ENCODE peak calls at places on chromosomes 11 and 22, in four cellular contexts. E, O, H and C are unnamed samples.

GRCh38 chr11:68275721-68276488 is 4.1 kb upstream of the C11orf24 start:
- DNase-seq in E (no peak), O (peak; percentile 14), H (no peak), C (no peak)

GRCh38 chr11:111306321-111306720 is 8.0 kb downstream of the POU2AF3 start:
- DNase-seq in E (no peak), O (no peak), H (no peak), C (no peak)

GRCh38 chr11:119617343-119617713 is 111.7 kb downstream of the NECTIN1 start:
- DNase-seq in E (no peak), O (no peak), H (no peak), C (no peak)

GRCh38 chr11:117087446-117087845 is 10.8 kb downstream of the SIK3 start:
- DNase-seq in E (no peak), O (no peak), H (peak; percentile 26), C (no peak)

GRCh38 chr22:29625090-29625825 is 21.8 kb downstream of the NF2 start:
- DNase-seq in E (no peak), O (no peak), H (peak; percentile 49), C (no peak)

GRCh38 chr22:41106122-41106968 is 14.0 kb downstream of the EP300 start:
- DNase-seq in E (no peak), O (no peak), H (no peak), C (no peak)

GRCh38 chr11:7490535-7490934 is 5.2 kb downstream of the OLFML1 start:
- DNase-seq in E (no peak), O (no peak), H (no peak), C (no peak)

GRCh38 chr11:56782167-56782847 is 33.8 kb upstream of the OR9G4 start:
- DNase-seq in E (no peak), O (no peak), H (no peak), C (no peak)

GRCh38 chr11:85575388-85575787 is 51.8 kb downstream of the DLG2 start:
- DNase-seq in E (no peak), O (no peak), H (no peak), C (no peak)

GRCh38 chr11:125381499-125381898 is 114.6 kb downstream of the FEZ1 start:
- DNase-seq in E (peak; percentile 13), O (no peak), H (no peak), C (peak; percentile 15)

GRCh38 chr22:41047741-41048140 is 44.7 kb upstream of the EP300 start:
- DNase-seq in E (no peak), O (no peak), H (no peak), C (no peak)

GRCh38 chr11:132410383-132410782 is 1040.0 kb downstream of the NTM start:
- DNase-seq in E (no peak), O (no peak), H (no peak), C (no peak)

GRCh38 chr11:63769044-63769718 is 606 bp upstream of the ZFTA start:
- DNase-seq in E (peak; percentile 79), O (peak; percentile 59), H (peak; percentile 6), C (peak; percentile 70)

GRCh38 chr11:30282289-30282631 is 40.6 kb upstream of the ARL14EP start:
- DNase-seq in E (peak; percentile 29), O (peak; percentile 48), H (no peak), C (no peak)

GRCh38 chr22:23383491-23384450 is 196.3 kb downstream of the IGLL1 start:
- DNase-seq in E (peak; percentile 77), O (no peak), H (no peak), C (peak; percentile 66)

GRCh38 chr22:23237201-23237798 is 57.0 kb downstream of the BCR start:
- DNase-seq in E (peak; percentile 89), O (no peak), H (no peak), C (no peak)

GRCh38 chr11:65817312-65817814 is 16.4 kb upstream of the SNX32 start:
- DNase-seq in E (peak; percentile 15), O (no peak), H (no peak), C (no peak)

GRCh38 chr22:48099671-48100070 is 1337.2 kb downstream of the TBC1D22A start:
- DNase-seq in E (no peak), O (no peak), H (no peak), C (peak; percentile 27)

GRCh38 chr11:113562981-113563461 is 87.8 kb upstream of the DRD2 start:
- DNase-seq in E (no peak), O (no peak), H (no peak), C (no peak)
- H3K27ac ChIP-seq in E (no peak overlapping the region), O (no peak overlapping the region), H (no peak overlapping the region), C (no peak overlapping the region)

DNA sequence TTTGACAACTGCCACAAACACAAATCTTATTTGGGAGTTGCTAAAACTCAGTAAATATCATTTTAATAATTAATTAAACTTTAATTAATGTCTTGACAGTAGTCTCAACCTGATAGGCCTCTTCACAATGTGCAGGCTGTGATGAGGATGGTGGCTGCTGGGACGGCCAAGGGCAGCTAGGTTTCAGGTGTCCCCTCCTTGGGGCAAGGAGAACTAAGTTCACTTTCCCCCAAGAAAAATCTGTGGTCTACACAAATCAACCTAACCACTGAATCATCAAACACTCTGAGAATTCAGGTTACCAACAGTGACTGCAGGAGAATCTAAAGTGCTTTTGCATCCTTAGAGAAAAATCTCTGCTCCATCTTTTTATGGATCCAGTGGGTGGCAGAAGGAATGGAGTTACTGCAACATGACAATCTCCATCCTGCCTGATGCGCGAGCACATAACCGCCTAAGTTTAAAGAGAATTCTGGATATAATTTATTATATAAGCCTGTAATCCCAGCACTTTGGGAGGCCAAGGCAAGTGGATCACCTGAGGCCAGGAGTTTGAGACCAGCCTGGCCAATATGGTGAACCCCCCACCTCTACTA is 289.7 kb downstream of the KIRREL3 start:
- DNase-seq in E (no peak), O (no peak), H (no peak), C (no peak)
- H3K27ac ChIP-seq in E (no peak overlapping the region), O (no peak overlapping the region), H (no peak overlapping the region), C (no peak overlapping the region)

DNA sequence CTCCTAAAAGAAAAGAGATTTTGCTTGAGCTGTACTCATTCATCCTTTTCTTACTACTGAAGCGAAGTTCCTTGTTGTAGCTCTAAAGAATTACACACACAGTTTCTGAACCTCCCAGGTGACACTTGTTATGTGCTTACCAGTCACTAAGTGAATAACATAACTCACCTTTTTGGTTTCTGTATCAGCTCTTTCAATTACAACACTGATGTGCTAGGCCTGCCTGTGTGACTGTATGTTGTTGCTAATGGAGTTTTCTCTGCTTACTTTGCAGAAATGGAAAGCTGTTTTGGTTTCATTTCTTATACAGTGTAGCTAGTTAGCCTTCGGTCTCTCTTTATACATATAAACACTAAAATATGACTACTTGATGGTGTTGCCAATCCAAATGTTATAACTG is 924.5 kb upstream of the TENM4 start:
- DNase-seq in E (no peak), O (no peak), H (no peak), C (no peak)
- H3K27ac ChIP-seq in E (no peak overlapping the region), O (no peak overlapping the region), H (no peak overlapping the region), C (no peak overlapping the region)

GRCh38 chr22:46008291-46008690 is 31.3 kb upstream of the WNT7B start:
- DNase-seq in E (peak; percentile 73), O (no peak), H (no peak), C (peak; percentile 63)
- H3K27ac ChIP-seq in E (peak overlapping the region; percentile 84), O (no peak overlapping the region), H (no peak overlapping the region), C (peak overlapping the region; percentile 94)

GRCh38 chr11:1793091-1793490 is 29.4 kb upstream of the CTSD start:
- DNase-seq in E (no peak), O (no peak), H (no peak), C (no peak)
- H3K27ac ChIP-seq in E (no peak overlapping the region), O (no peak overlapping the region), H (no peak overlapping the region), C (no peak overlapping the region)